ENCODE peak calls at places on chromosomes 13 and 19, in seven cellular contexts. H is chondrocyte; V is stimulated activated CD8-positive, alpha-beta memory T cell treated with anti-CD3 and anti-CD28 coated beads, Interleukin-12 subunit alpha, Interleukin-12 subunit beta, amount 100 ng/mL, for 4 hours; A is cardiac fibroblast; M is NCI-H748 treated with DMSO at 0.1 percent for 48 hours; W is iris pigment epithelial cell; D is brain pericyte. B is an unnamed sample.

GRCh38 chr13:57063007-57063406 is 77.7 kb upstream of the PRR20A start:
- DNase-seq in H (no peak), V (no peak), A (no peak), M (no peak), W (no peak), D (no peak), B (no peak)

GRCh38 chr19:14502334-14503092 is 6.6 kb upstream of the GIPC1 start:
- DNase-seq in H (no peak), V (no peak), A (peak), M (no peak), W (peak), D (no peak), B (no peak)

GRCh38 chr13:114001331-114002008 is 27.6 kb upstream of the C13orf46 start:
- DNase-seq in H (peak), V (no peak), A (no peak), M (no peak), W (no peak), D (no peak), B (no peak)

GRCh38 chr13:113856716-113857065 is 7.2 kb downstream of the GAS6 start:
- DNase-seq in H (no peak), V (no peak), A (peak), M (no peak), W (peak), D (no peak), B (no peak)

GRCh38 chr13:20174656-20175405 is 14.0 kb upstream of the GJA3 start:
- DNase-seq in H (no peak), V (peak), A (peak), M (peak), W (peak), D (peak), B (peak)

GRCh38 chr19:19404879-19405860 is at the start of gene GATAD2A:
- DNase-seq in H (peak), V (peak), A (peak), M (peak), W (peak), D (peak), B (peak)

GRCh38 chr13:54965881-54966280 is 1937.3 kb downstream of the OLFM4 start:
- DNase-seq in H (no peak), V (no peak), A (no peak), M (no peak), W (peak), D (no peak), B (no peak)

GRCh38 chr19:6264077-6264445 is 15.7 kb downstream of the MLLT1 start:
- DNase-seq in H (no peak), V (no peak), A (no peak), M (no peak), W (peak), D (no peak), B (no peak)

B was measured in activated CD8-positive, alpha-beta memory T cell treated with anti-CD3 and anti-CD28 coated beads for 4 hours.